ENCODE peak calls at places on chromosome 22, in four cellular contexts. One of them, this sample, is unnamed.

GRCh38 chr22:22661275-22661674 is 16.9 kb downstream of the GGTLC2 start:
- DNase-seq in hepatic stellate cell: no peak
- DNase-seq in activated T-helper 1 cell treated with anti-CD3 and anti-CD28 coated beads, Interleukin-12 subunit alpha, Interleukin-12 subunit beta, Interleukin-2, Interleukin-4 antibody, amounts not matched to agents 30 ng/mL and 10 ng/mL and 1 ng/mL, durations not matched to agents 14 hours and 24 hours and 36 hours: no peak
- DNase-seq in EH: no peak
- DNase-seq in this sample: no peak

GRCh38 chr22:36022162-36022561 is 6.5 kb downstream of the RBFOX2 start:
- DNase-seq in hepatic stellate cell: peak; percentile 45
- DNase-seq in activated T-helper 1 cell treated with anti-CD3 and anti-CD28 coated beads, Interleukin-12 subunit alpha, Interleukin-12 subunit beta, Interleukin-2, Interleukin-4 antibody, amounts not matched to agents 30 ng/mL and 10 ng/mL and 1 ng/mL, durations not matched to agents 14 hours and 24 hours and 36 hours: no peak
- DNase-seq in EH: peak; percentile 70
- DNase-seq in this sample: peak; percentile 70

GRCh38 chr22:20316217-20316843 is 3.5 kb downstream of the DGCR6L start:
- DNase-seq in hepatic stellate cell: no peak
- DNase-seq in activated T-helper 1 cell treated with anti-CD3 and anti-CD28 coated beads, Interleukin-12 subunit alpha, Interleukin-12 subunit beta, Interleukin-2, Interleukin-4 antibody, amounts not matched to agents 30 ng/mL and 10 ng/mL and 1 ng/mL, durations not matched to agents 14 hours and 24 hours and 36 hours: no peak
- DNase-seq in EH: no peak
- DNase-seq in this sample: no peak

GRCh38 chr22:45680932-45681700 is 9.5 kb downstream of the ATXN10 start:
- DNase-seq in hepatic stellate cell: peak; percentile 54
- DNase-seq in activated T-helper 1 cell treated with anti-CD3 and anti-CD28 coated beads, Interleukin-12 subunit alpha, Interleukin-12 subunit beta, Interleukin-2, Interleukin-4 antibody, amounts not matched to agents 30 ng/mL and 10 ng/mL and 1 ng/mL, durations not matched to agents 14 hours and 24 hours and 36 hours: no peak
- DNase-seq in EH: peak; percentile 85
- DNase-seq in this sample: peak; percentile 90

GRCh38 chr22:19419086-19419463 is 12.5 kb downstream of the HIRA start:
- DNase-seq in hepatic stellate cell: no peak
- DNase-seq in activated T-helper 1 cell treated with anti-CD3 and anti-CD28 coated beads, Interleukin-12 subunit alpha, Interleukin-12 subunit beta, Interleukin-2, Interleukin-4 antibody, amounts not matched to agents 30 ng/mL and 10 ng/mL and 1 ng/mL, durations not matched to agents 14 hours and 24 hours and 36 hours: no peak
- DNase-seq in EH: no peak
- DNase-seq in this sample: no peak

GRCh38 chr22:38427465-38427864 is 27.5 kb downstream of the KCNJ4 start:
- DNase-seq in hepatic stellate cell: no peak
- DNase-seq in activated T-helper 1 cell treated with anti-CD3 and anti-CD28 coated beads, Interleukin-12 subunit alpha, Interleukin-12 subunit beta, Interleukin-2, Interleukin-4 antibody, amounts not matched to agents 30 ng/mL and 10 ng/mL and 1 ng/mL, durations not matched to agents 14 hours and 24 hours and 36 hours: no peak
- DNase-seq in EH: no peak
- DNase-seq in this sample: no peak

GRCh38 chr22:27213766-27214581 is 556.6 kb downstream of the MIAT start:
- DNase-seq in hepatic stellate cell: peak; percentile 53
- DNase-seq in activated T-helper 1 cell treated with anti-CD3 and anti-CD28 coated beads, Interleukin-12 subunit alpha, Interleukin-12 subunit beta, Interleukin-2, Interleukin-4 antibody, amounts not matched to agents 30 ng/mL and 10 ng/mL and 1 ng/mL, durations not matched to agents 14 hours and 24 hours and 36 hours: no peak
- DNase-seq in EH: no peak
- DNase-seq in this sample: peak; percentile 95

GRCh38 chr22:34111210-34111824 is 191.0 kb upstream of the LARGE1 start:
- DNase-seq in hepatic stellate cell: peak; percentile 24
- DNase-seq in activated T-helper 1 cell treated with anti-CD3 and anti-CD28 coated beads, Interleukin-12 subunit alpha, Interleukin-12 subunit beta, Interleukin-2, Interleukin-4 antibody, amounts not matched to agents 30 ng/mL and 10 ng/mL and 1 ng/mL, durations not matched to agents 14 hours and 24 hours and 36 hours: no peak
- DNase-seq in EH: peak; percentile 3
- DNase-seq in this sample: peak; percentile 6

GRCh38 chr22:40182231-40182835 is 4.6 kb downstream of the TNRC6B start:
- DNase-seq in hepatic stellate cell: no peak
- DNase-seq in activated T-helper 1 cell treated with anti-CD3 and anti-CD28 coated beads, Interleukin-12 subunit alpha, Interleukin-12 subunit beta, Interleukin-2, Interleukin-4 antibody, amounts not matched to agents 30 ng/mL and 10 ng/mL and 1 ng/mL, durations not matched to agents 14 hours and 24 hours and 36 hours: no peak
- DNase-seq in EH: peak; percentile 73
- DNase-seq in this sample: peak; percentile 48

GRCh38 chr22:19970479-19971275 is 29.1 kb upstream of the TXNRD2 start:
- DNase-seq in hepatic stellate cell: peak; percentile 83
- DNase-seq in activated T-helper 1 cell treated with anti-CD3 and anti-CD28 coated beads, Interleukin-12 subunit alpha, Interleukin-12 subunit beta, Interleukin-2, Interleukin-4 antibody, amounts not matched to agents 30 ng/mL and 10 ng/mL and 1 ng/mL, durations not matched to agents 14 hours and 24 hours and 36 hours: peak; percentile 69
- DNase-seq in EH: peak; percentile 58
- DNase-seq in this sample: peak; percentile 62

GRCh38 chr22:22769434-22770279 is 118.0 kb upstream of the IGLL5 start:
- DNase-seq in hepatic stellate cell: no peak
- DNase-seq in activated T-helper 1 cell treated with anti-CD3 and anti-CD28 coated beads, Interleukin-12 subunit alpha, Interleukin-12 subunit beta, Interleukin-2, Interleukin-4 antibody, amounts not matched to agents 30 ng/mL and 10 ng/mL and 1 ng/mL, durations not matched to agents 14 hours and 24 hours and 36 hours: no peak
- DNase-seq in EH: peak; percentile 18
- DNase-seq in this sample: no peak

GRCh38 chr22:47734511-47734910 is 972.1 kb downstream of the TBC1D22A start:
- DNase-seq in hepatic stellate cell: no peak
- DNase-seq in activated T-helper 1 cell treated with anti-CD3 and anti-CD28 coated beads, Interleukin-12 subunit alpha, Interleukin-12 subunit beta, Interleukin-2, Interleukin-4 antibody, amounts not matched to agents 30 ng/mL and 10 ng/mL and 1 ng/mL, durations not matched to agents 14 hours and 24 hours and 36 hours: no peak
- DNase-seq in EH: no peak
- DNase-seq in this sample: no peak

GRCh38 chr22:40898850-40899357 is 37.0 kb upstream of the DNAJB7 start:
- DNase-seq in hepatic stellate cell: peak; percentile 57
- DNase-seq in activated T-helper 1 cell treated with anti-CD3 and anti-CD28 coated beads, Interleukin-12 subunit alpha, Interleukin-12 subunit beta, Interleukin-2, Interleukin-4 antibody, amounts not matched to agents 30 ng/mL and 10 ng/mL and 1 ng/mL, durations not matched to agents 14 hours and 24 hours and 36 hours: peak; percentile 8
- DNase-seq in EH: peak; percentile 72
- DNase-seq in this sample: peak; percentile 67

GRCh38 chr22:48404004-48404403 is 1423.7 kb downstream of the BRD1 start:
- DNase-seq in hepatic stellate cell: no peak
- DNase-seq in activated T-helper 1 cell treated with anti-CD3 and anti-CD28 coated beads, Interleukin-12 subunit alpha, Interleukin-12 subunit beta, Interleukin-2, Interleukin-4 antibody, amounts not matched to agents 30 ng/mL and 10 ng/mL and 1 ng/mL, durations not matched to agents 14 hours and 24 hours and 36 hours: no peak
- DNase-seq in EH: no peak
- DNase-seq in this sample: no peak

GRCh38 chr22:46055851-46056168 is 78.8 kb upstream of the WNT7B start:
- DNase-seq in hepatic stellate cell: no peak
- DNase-seq in activated T-helper 1 cell treated with anti-CD3 and anti-CD28 coated beads, Interleukin-12 subunit alpha, Interleukin-12 subunit beta, Interleukin-2, Interleukin-4 antibody, amounts not matched to agents 30 ng/mL and 10 ng/mL and 1 ng/mL, durations not matched to agents 14 hours and 24 hours and 36 hours: no peak
- DNase-seq in EH: no peak
- DNase-seq in this sample: no peak

GRCh38 chr22:33487041-33487716 is 429.0 kb upstream of the SYN3 start:
- DNase-seq in hepatic stellate cell: no peak
- DNase-seq in activated T-helper 1 cell treated with anti-CD3 and anti-CD28 coated beads, Interleukin-12 subunit alpha, Interleukin-12 subunit beta, Interleukin-2, Interleukin-4 antibody, amounts not matched to agents 30 ng/mL and 10 ng/mL and 1 ng/mL, durations not matched to agents 14 hours and 24 hours and 36 hours: no peak
- DNase-seq in EH: no peak
- DNase-seq in this sample: no peak

GRCh38 chr22:38202437-38203089 is 769 bp downstream of the MAFF start:
- DNase-seq in hepatic stellate cell: peak; percentile 76
- DNase-seq in activated T-helper 1 cell treated with anti-CD3 and anti-CD28 coated beads, Interleukin-12 subunit alpha, Interleukin-12 subunit beta, Interleukin-2, Interleukin-4 antibody, amounts not matched to agents 30 ng/mL and 10 ng/mL and 1 ng/mL, durations not matched to agents 14 hours and 24 hours and 36 hours: peak; percentile 55
- DNase-seq in EH: peak; percentile 87
- DNase-seq in this sample: peak; percentile 91

GRCh38 chr22:35728639-35729308 is 11.1 kb downstream of the APOL5 start:
- DNase-seq in hepatic stellate cell: no peak
- DNase-seq in activated T-helper 1 cell treated with anti-CD3 and anti-CD28 coated beads, Interleukin-12 subunit alpha, Interleukin-12 subunit beta, Interleukin-2, Interleukin-4 antibody, amounts not matched to agents 30 ng/mL and 10 ng/mL and 1 ng/mL, durations not matched to agents 14 hours and 24 hours and 36 hours: no peak
- DNase-seq in EH: no peak
- DNase-seq in this sample: no peak

GRCh38 chr22:50310209-50310722 is 2.8 kb upstream of the PLXNB2 start:
- DNase-seq in hepatic stellate cell: no peak
- DNase-seq in activated T-helper 1 cell treated with anti-CD3 and anti-CD28 coated beads, Interleukin-12 subunit alpha, Interleukin-12 subunit beta, Interleukin-2, Interleukin-4 antibody, amounts not matched to agents 30 ng/mL and 10 ng/mL and 1 ng/mL, durations not matched to agents 14 hours and 24 hours and 36 hours: no peak
- DNase-seq in EH: no peak
- DNase-seq in this sample: no peak

GRCh38 chr22:23563111-23563510 is 17.0 kb downstream of the IGLL1 start:
- DNase-seq in hepatic stellate cell: no peak
- DNase-seq in activated T-helper 1 cell treated with anti-CD3 and anti-CD28 coated beads, Interleukin-12 subunit alpha, Interleukin-12 subunit beta, Interleukin-2, Interleukin-4 antibody, amounts not matched to agents 30 ng/mL and 10 ng/mL and 1 ng/mL, durations not matched to agents 14 hours and 24 hours and 36 hours: no peak
- DNase-seq in EH: no peak
- DNase-seq in this sample: no peak

GRCh38 chr22:47125603-47126002 is 363.2 kb downstream of the TBC1D22A start:
- DNase-seq in hepatic stellate cell: peak; percentile 48
- DNase-seq in activated T-helper 1 cell treated with anti-CD3 and anti-CD28 coated beads, Interleukin-12 subunit alpha, Interleukin-12 subunit beta, Interleukin-2, Interleukin-4 antibody, amounts not matched to agents 30 ng/mL and 10 ng/mL and 1 ng/mL, durations not matched to agents 14 hours and 24 hours and 36 hours: no peak
- DNase-seq in EH: peak; percentile 24
- DNase-seq in this sample: no peak

GRCh38 chr22:18090286-18090685 is 12.5 kb downstream of the PEX26 start:
- DNase-seq in hepatic stellate cell: no peak
- DNase-seq in activated T-helper 1 cell treated with anti-CD3 and anti-CD28 coated beads, Interleukin-12 subunit alpha, Interleukin-12 subunit beta, Interleukin-2, Interleukin-4 antibody, amounts not matched to agents 30 ng/mL and 10 ng/mL and 1 ng/mL, durations not matched to agents 14 hours and 24 hours and 36 hours: no peak
- DNase-seq in EH: no peak
- DNase-seq in this sample: no peak